ENCODE peak calls at places on chromosomes 1 and 21, in ten cellular contexts. N is activated CD8-positive, alpha-beta memory T cell treated with anti-CD3 and anti-CD28 coated beads, Interleukin-2, amount 50 U/mL, for 4 hours; I is G401; Y is lower leg skin; Q is A549; R is neuronal stem cell; V is Jurkat, Clone E6-1; L is iPS DF 6.9; F is KBM-7; E is A172. P is an unnamed sample.
A peak's percentile ranks its signal among the peaks of the same experiment; 100 is the strongest.

GRCh38 chr1:233038581-233038980 is 88.2 kb downstream of the NTPCR start:
- DNase-seq in N (no peak), I (no peak), Y (no peak), Q (no peak), R (no peak), V (no peak), L (no peak), F (no peak), E (no peak), P (no peak)

GRCh38 chr21:45460611-45461368 is 55.8 kb downstream of the COL18A1 start:
- DNase-seq in N (no peak), I (no peak), Y (no peak), Q (no peak), R (no peak), V (no peak), L (no peak), F (no peak), E (peak; percentile 89), P (no peak)

GRCh38 chr1:92848201-92848600 is 16.4 kb downstream of the RPL5 start:
- DNase-seq in N (no peak), I (no peak), Y (no peak), Q (no peak), R (no peak), V (no peak), L (no peak), F (no peak), E (no peak), P (no peak)

GRCh38 chr21:31252611-31253010 is 91.5 kb downstream of the TIAM1 start:
- DNase-seq in N (no peak), I (peak; percentile 66), Y (no peak), Q (no peak), R (peak; percentile 21), V (no peak), L (no peak), F (no peak), E (no peak), P (peak; percentile 28)

GRCh38 chr21:43667191-43667904 is 8.0 kb downstream of the RRP1B start:
- DNase-seq in N (no peak), I (no peak), Y (no peak), Q (no peak), R (no peak), V (no peak), L (no peak), F (no peak), E (peak; percentile 74), P (no peak)

GRCh38 chr1:16478091-16478490 is 36.0 kb downstream of the RNU1-1 start:
- DNase-seq in N (no peak), I (no peak), Y (no peak), Q (no peak), R (no peak), V (no peak), L (no peak), F (no peak), E (no peak), P (no peak)

GRCh38 chr1:43435146-43436145 is 18.3 kb downstream of the HYI start:
- DNase-seq in N (peak; percentile 9), I (peak; percentile 16), Y (no peak), Q (no peak), R (no peak), V (no peak), L (no peak), F (no peak), E (no peak), P (peak; percentile 43)

GRCh38 chr1:183163311-183163710 is 22.8 kb upstream of the LAMC2 start:
- DNase-seq in N (no peak), I (no peak), Y (no peak), Q (peak; percentile 68), R (no peak), V (no peak), L (no peak), F (no peak), E (peak; percentile 95), P (no peak)

GRCh38 chr21:22536511-22536910 is 1538.3 kb downstream of the NCAM2 start:
- DNase-seq in N (no peak), I (no peak), Y (no peak), Q (no peak), R (no peak), V (no peak), L (no peak), F (no peak), E (peak; percentile 37), P (no peak)

GRCh38 chr1:151062738-151063371 is 2.7 kb downstream of the MLLT11 start:
- DNase-seq in N (no peak), I (peak; percentile 38), Y (no peak), Q (peak; percentile 63), R (no peak), V (no peak), L (no peak), F (no peak), E (peak; percentile 94), P (no peak)

GRCh38 chr1:116273042-116273783 is 99.8 kb upstream of the ATP1A1 start:
- DNase-seq in N (no peak), I (peak; percentile 89), Y (no peak), Q (no peak), R (peak; percentile 11), V (no peak), L (no peak), F (no peak), E (no peak), P (no peak)

GRCh38 chr21:40671721-40672120 is 175.2 kb downstream of the DSCAM start:
- DNase-seq in N (no peak), I (no peak), Y (no peak), Q (no peak), R (no peak), V (no peak), L (no peak), F (no peak), E (no peak), P (no peak)

GRCh38 chr1:155858805-155859233 is 548 bp upstream of the SYT11 start:
- DNase-seq in N (no peak), I (no peak), Y (peak; percentile 19), Q (peak; percentile 67), R (no peak), V (no peak), L (no peak), F (no peak), E (no peak), P (no peak)

GRCh38 chr1:67832737-67833594 is at the start of gene GNG12:
- DNase-seq in N (peak; percentile 18), I (no peak), Y (peak; percentile 62), Q (peak; percentile 63), R (peak; percentile 59), V (no peak), L (peak; percentile 64), F (peak; percentile 38), E (peak; percentile 71), P (peak; percentile 37)

GRCh38 chr1:227947425-227947677 is 381 bp downstream of the WNT9A start:
- DNase-seq in N (peak; percentile 14), I (peak; percentile 4), Y (no peak), Q (peak; percentile 45), R (no peak), V (no peak), L (no peak), F (no peak), E (no peak), P (no peak)

P was measured in Ammon's horn.